ENCODE peak calls at places on chromosomes 13 and 19, in eight cellular contexts. One of them, this sample, is unnamed. For H3K27me3 and H3K4me1, the result is how much of the 10 kb centered on the place peaks cover.

GRCh38 chr13:89514534-89515312 is 1832.8 kb upstream of the MIR17HG start:
- DNase-seq in small intestine: no peak
- DNase-seq in lung: no peak
- DNase-seq in CD4-positive, CD25-positive, alpha-beta regulatory T cell: no peak
- DNase-seq in heart right ventricle: no peak
- DNase-seq in CD4-positive, alpha-beta memory T cell: no peak
- DNase-seq in ascending aorta: no peak
- DNase-seq in pancreas: no peak
- DNase-seq in this sample: peak

GRCh38 chr13:101514695-101515275 is 62.3 kb downstream of the ITGBL1 start:
- DNase-seq in CD4-positive, alpha-beta memory T cell: no peak
- DNase-seq in small intestine: peak
- DNase-seq in ascending aorta: no peak
- DNase-seq in lung: no peak
- DNase-seq in CD4-positive, CD25-positive, alpha-beta regulatory T cell: peak
- DNase-seq in heart right ventricle: no peak
- DNase-seq in pancreas: no peak
- DNase-seq in this sample: peak

GRCh38 chr19:583968-584239 is 5.8 kb upstream of the HCN2 start:
- DNase-seq in lung: no peak
- DNase-seq in CD4-positive, CD25-positive, alpha-beta regulatory T cell: no peak
- DNase-seq in pancreas: no peak
- DNase-seq in small intestine: no peak
- DNase-seq in heart right ventricle: no peak
- DNase-seq in CD4-positive, alpha-beta memory T cell: no peak
- DNase-seq in ascending aorta: no peak
- DNase-seq in this sample: no peak

GRCh38 chr13:30656178-30656577 is 38.5 kb downstream of the USPL1 start:
- DNase-seq in lung: no peak
- DNase-seq in CD4-positive, alpha-beta memory T cell: no peak
- DNase-seq in pancreas: no peak
- DNase-seq in heart right ventricle: no peak
- DNase-seq in small intestine: no peak
- DNase-seq in ascending aorta: no peak
- DNase-seq in CD4-positive, CD25-positive, alpha-beta regulatory T cell: no peak
- DNase-seq in this sample: no peak

GRCh38 chr13:113460599-113460998 is 7.3 kb upstream of the ADPRHL1 start:
- DNase-seq in small intestine: no peak
- DNase-seq in ascending aorta: no peak
- DNase-seq in CD4-positive, CD25-positive, alpha-beta regulatory T cell: no peak
- DNase-seq in CD4-positive, alpha-beta memory T cell: no peak
- DNase-seq in pancreas: peak
- DNase-seq in heart right ventricle: no peak
- DNase-seq in lung: no peak
- DNase-seq in this sample: no peak

GRCh38 chr19:17264641-17264979 is at the start of gene USHBP1:
- DNase-seq in lung: no peak
- DNase-seq in pancreas: no peak
- DNase-seq in small intestine: no peak
- DNase-seq in CD4-positive, alpha-beta memory T cell: no peak
- DNase-seq in heart right ventricle: peak
- DNase-seq in ascending aorta: no peak
- DNase-seq in CD4-positive, CD25-positive, alpha-beta regulatory T cell: no peak
- DNase-seq in this sample: peak

GRCh38 chr13:73803997-73804396 is 330.2 kb downstream of the KLF12 start:
- DNase-seq in CD4-positive, CD25-positive, alpha-beta regulatory T cell: no peak
- DNase-seq in CD4-positive, alpha-beta memory T cell: no peak
- DNase-seq in ascending aorta: no peak
- DNase-seq in small intestine: peak
- DNase-seq in lung: no peak
- DNase-seq in heart right ventricle: no peak
- DNase-seq in pancreas: no peak
- DNase-seq in this sample: no peak

GRCh38 chr19:472005-472858 is 11.4 kb upstream of the SHC2 start:
- DNase-seq in lung: no peak
- DNase-seq in small intestine: no peak
- DNase-seq in CD4-positive, CD25-positive, alpha-beta regulatory T cell: no peak
- DNase-seq in CD4-positive, alpha-beta memory T cell: no peak
- DNase-seq in pancreas: no peak
- DNase-seq in heart right ventricle: no peak
- DNase-seq in ascending aorta: no peak
- DNase-seq in this sample: no peak

GRCh38 chr13:43195551-43195950 is 172.2 kb downstream of the DNAJC15 start:
- DNase-seq in ascending aorta: no peak
- DNase-seq in pancreas: no peak
- DNase-seq in small intestine: no peak
- DNase-seq in CD4-positive, CD25-positive, alpha-beta regulatory T cell: no peak
- DNase-seq in CD4-positive, alpha-beta memory T cell: no peak
- DNase-seq in lung: no peak
- DNase-seq in heart right ventricle: no peak
- DNase-seq in this sample: no peak

GRCh38 chr13:32425158-32425557 is 2.8 kb downstream of the N4BP2L1 start:
- DNase-seq in CD4-positive, CD25-positive, alpha-beta regulatory T cell: no peak
- DNase-seq in lung: no peak
- DNase-seq in ascending aorta: no peak
- DNase-seq in pancreas: no peak
- DNase-seq in CD4-positive, alpha-beta memory T cell: no peak
- DNase-seq in heart right ventricle: no peak
- DNase-seq in small intestine: no peak
- DNase-seq in this sample: no peak

GRCh38 chr13:74226791-74227475 is 92.7 kb upstream of the KLF12 start:
- DNase-seq in small intestine: no peak
- DNase-seq in lung: no peak
- DNase-seq in CD4-positive, CD25-positive, alpha-beta regulatory T cell: no peak
- DNase-seq in ascending aorta: no peak
- DNase-seq in CD4-positive, alpha-beta memory T cell: no peak
- DNase-seq in pancreas: no peak
- DNase-seq in heart right ventricle: no peak
- DNase-seq in this sample: no peak

GRCh38 chr19:5436101-5436947 is 18.9 kb upstream of the ZNRF4 start:
- DNase-seq in lung: no peak
- DNase-seq in CD4-positive, CD25-positive, alpha-beta regulatory T cell: no peak
- DNase-seq in ascending aorta: no peak
- DNase-seq in pancreas: no peak
- DNase-seq in CD4-positive, alpha-beta memory T cell: no peak
- DNase-seq in small intestine: no peak
- DNase-seq in heart right ventricle: no peak
- DNase-seq in this sample: no peak

GRCh38 chr19:7236153-7236552 is 58.1 kb downstream of the INSR start:
- DNase-seq in heart right ventricle: no peak
- DNase-seq in CD4-positive, alpha-beta memory T cell: no peak
- DNase-seq in lung: no peak
- DNase-seq in CD4-positive, CD25-positive, alpha-beta regulatory T cell: no peak
- DNase-seq in small intestine: no peak
- DNase-seq in ascending aorta: no peak
- DNase-seq in pancreas: no peak
- DNase-seq in this sample: no peak

GRCh38 chr13:43397110-43397509 is 373.7 kb downstream of the DNAJC15 start:
- DNase-seq in CD4-positive, CD25-positive, alpha-beta regulatory T cell: no peak
- DNase-seq in heart right ventricle: no peak
- DNase-seq in ascending aorta: no peak
- DNase-seq in pancreas: no peak
- DNase-seq in small intestine: no peak
- DNase-seq in CD4-positive, alpha-beta memory T cell: no peak
- DNase-seq in lung: no peak
- DNase-seq in this sample: no peak

GRCh38 chr19:4583961-4584669 is 24.6 kb upstream of the SEMA6B start:
- DNase-seq in CD4-positive, alpha-beta memory T cell: no peak
- DNase-seq in heart right ventricle: no peak
- DNase-seq in lung: no peak
- DNase-seq in pancreas: no peak
- DNase-seq in ascending aorta: no peak
- DNase-seq in small intestine: no peak
- DNase-seq in CD4-positive, CD25-positive, alpha-beta regulatory T cell: no peak
- DNase-seq in this sample: no peak

GRCh38 chr19:47573076-47574026 is at the start of gene ZNF541:
- DNase-seq in ascending aorta: peak
- DNase-seq in pancreas: peak
- DNase-seq in CD4-positive, alpha-beta memory T cell: peak
- DNase-seq in CD4-positive, CD25-positive, alpha-beta regulatory T cell: peak
- DNase-seq in small intestine: peak
- DNase-seq in lung: peak
- DNase-seq in heart right ventricle: peak
- DNase-seq in this sample: no peak

GRCh38 chr19:29851769-29852521 is 40.2 kb downstream of the CCNE1 start:
- DNase-seq in heart right ventricle: no peak
- DNase-seq in CD4-positive, CD25-positive, alpha-beta regulatory T cell: no peak
- DNase-seq in ascending aorta: no peak
- DNase-seq in pancreas: no peak
- DNase-seq in small intestine: no peak
- DNase-seq in CD4-positive, alpha-beta memory T cell: no peak
- DNase-seq in lung: no peak
- DNase-seq in this sample: no peak

GRCh38 chr19:29845576-29846176 is 33.9 kb downstream of the CCNE1 start:
- DNase-seq in small intestine: peak
- DNase-seq in CD4-positive, CD25-positive, alpha-beta regulatory T cell: no peak
- DNase-seq in CD4-positive, alpha-beta memory T cell: peak
- DNase-seq in ascending aorta: no peak
- DNase-seq in pancreas: no peak
- DNase-seq in lung: no peak
- DNase-seq in heart right ventricle: no peak
- DNase-seq in this sample: no peak

GRCh38 chr19:29850482-29850881 is 38.7 kb downstream of the CCNE1 start:
- DNase-seq in CD4-positive, alpha-beta memory T cell: no peak
- DNase-seq in pancreas: no peak
- DNase-seq in small intestine: no peak
- DNase-seq in heart right ventricle: no peak
- DNase-seq in CD4-positive, CD25-positive, alpha-beta regulatory T cell: no peak
- DNase-seq in lung: no peak
- DNase-seq in ascending aorta: no peak
- DNase-seq in this sample: no peak

GRCh38 chr19:29844891-29845575 is 33.2 kb downstream of the CCNE1 start:
- DNase-seq in heart right ventricle: peak
- DNase-seq in lung: peak
- DNase-seq in small intestine: peak
- DNase-seq in pancreas: peak
- DNase-seq in CD4-positive, alpha-beta memory T cell: peak
- DNase-seq in CD4-positive, CD25-positive, alpha-beta regulatory T cell: peak
- DNase-seq in ascending aorta: peak
- DNase-seq in this sample: peak

GRCh38 chr19:29849234-29849633 is 37.4 kb downstream of the CCNE1 start:
- DNase-seq in CD4-positive, CD25-positive, alpha-beta regulatory T cell: no peak
- DNase-seq in lung: no peak
- DNase-seq in small intestine: no peak
- DNase-seq in pancreas: no peak
- DNase-seq in ascending aorta: no peak
- DNase-seq in heart right ventricle: no peak
- DNase-seq in CD4-positive, alpha-beta memory T cell: no peak
- DNase-seq in this sample: no peak
- H3K27me3 ChIP-seq in CD4-positive, CD25-positive, alpha-beta regulatory T cell: under half
- H3K27me3 ChIP-seq in lung: under half
- H3K27me3 ChIP-seq in small intestine: under half
- H3K27me3 ChIP-seq in pancreas: under half
- H3K27me3 ChIP-seq in ascending aorta: under half
- H3K27me3 ChIP-seq in heart right ventricle: under half
- H3K27me3 ChIP-seq in CD4-positive, alpha-beta memory T cell: under half
- H3K27me3 ChIP-seq in this sample: under half

DNA sequence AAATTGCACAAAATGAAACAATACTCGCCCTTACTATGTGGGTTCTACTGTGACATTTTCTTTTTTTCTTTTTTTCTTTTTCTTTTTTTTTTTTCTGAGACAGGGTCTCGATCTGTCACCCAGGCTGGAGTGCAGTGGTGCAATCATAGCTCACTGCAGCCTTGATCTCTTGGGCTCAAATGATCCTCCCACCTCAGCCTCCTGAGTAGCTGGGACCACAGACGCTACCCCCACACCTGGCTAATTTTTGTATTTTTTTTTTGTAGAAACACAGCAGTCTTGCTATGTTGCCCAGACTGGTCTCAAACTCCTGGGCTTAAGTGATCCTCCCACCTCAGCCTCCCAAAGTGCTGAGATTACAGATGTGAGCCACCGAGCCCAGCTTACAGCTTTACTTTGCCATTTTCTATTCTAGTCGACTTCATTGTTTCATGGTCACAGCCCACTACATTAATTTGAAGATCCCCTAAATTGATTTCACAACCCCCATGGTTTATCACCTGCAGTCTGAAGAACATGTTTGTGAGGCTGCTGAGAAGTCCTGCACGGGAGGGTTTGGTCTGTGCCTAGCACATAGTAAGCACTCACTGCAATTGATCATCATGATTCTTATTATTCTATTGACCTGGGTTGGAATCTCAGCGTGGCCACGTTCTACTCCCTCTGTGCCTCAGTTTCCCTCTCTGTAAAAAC is 3.8 kb downstream of the BCL3 start:
- DNase-seq in lung: no peak
- DNase-seq in CD4-positive, CD25-positive, alpha-beta regulatory T cell: peak
- DNase-seq in heart right ventricle: no peak
- DNase-seq in CD4-positive, alpha-beta memory T cell: no peak
- DNase-seq in small intestine: no peak
- DNase-seq in pancreas: no peak
- DNase-seq in ascending aorta: no peak
- DNase-seq in this sample: no peak
- H3K4me1 ChIP-seq in lung: under half
- H3K4me1 ChIP-seq in CD4-positive, CD25-positive, alpha-beta regulatory T cell: half or more
- H3K4me1 ChIP-seq in heart right ventricle: half or more
- H3K4me1 ChIP-seq in CD4-positive, alpha-beta memory T cell: half or more
- H3K4me1 ChIP-seq in small intestine: under half
- H3K4me1 ChIP-seq in pancreas: under half
- H3K4me1 ChIP-seq in ascending aorta: under half
- H3K4me1 ChIP-seq in this sample: half or more

DNA sequence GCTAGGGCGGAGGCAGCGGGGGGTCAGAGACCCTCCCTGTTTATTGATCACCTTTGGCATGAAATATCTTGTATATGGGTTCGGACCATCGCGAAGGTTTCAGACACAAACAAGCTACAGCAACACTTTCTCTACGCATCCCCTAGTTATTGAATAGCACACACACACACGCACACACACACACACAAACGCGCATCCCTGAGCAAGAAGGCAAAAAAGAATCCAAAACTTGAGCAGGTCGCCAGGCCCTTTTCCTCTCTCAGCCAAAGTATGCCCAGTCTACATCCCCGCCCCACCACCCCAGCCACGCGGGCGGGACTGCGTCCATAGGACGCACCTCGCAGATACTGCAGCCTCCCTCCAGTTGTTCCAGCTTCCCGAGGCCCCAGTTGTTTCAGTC is 16.0 kb downstream of the POU4F1 start:
- DNase-seq in heart right ventricle: no peak
- DNase-seq in ascending aorta: no peak
- DNase-seq in CD4-positive, alpha-beta memory T cell: no peak
- DNase-seq in CD4-positive, CD25-positive, alpha-beta regulatory T cell: no peak
- DNase-seq in small intestine: no peak
- DNase-seq in lung: no peak
- DNase-seq in pancreas: no peak
- DNase-seq in this sample: no peak
- H3K27me3 ChIP-seq in heart right ventricle: half or more
- H3K27me3 ChIP-seq in ascending aorta: under half
- H3K27me3 ChIP-seq in CD4-positive, alpha-beta memory T cell: under half
- H3K27me3 ChIP-seq in CD4-positive, CD25-positive, alpha-beta regulatory T cell: half or more
- H3K27me3 ChIP-seq in small intestine: under half
- H3K27me3 ChIP-seq in lung: under half
- H3K27me3 ChIP-seq in pancreas: under half
- H3K27me3 ChIP-seq in this sample: under half

DNA sequence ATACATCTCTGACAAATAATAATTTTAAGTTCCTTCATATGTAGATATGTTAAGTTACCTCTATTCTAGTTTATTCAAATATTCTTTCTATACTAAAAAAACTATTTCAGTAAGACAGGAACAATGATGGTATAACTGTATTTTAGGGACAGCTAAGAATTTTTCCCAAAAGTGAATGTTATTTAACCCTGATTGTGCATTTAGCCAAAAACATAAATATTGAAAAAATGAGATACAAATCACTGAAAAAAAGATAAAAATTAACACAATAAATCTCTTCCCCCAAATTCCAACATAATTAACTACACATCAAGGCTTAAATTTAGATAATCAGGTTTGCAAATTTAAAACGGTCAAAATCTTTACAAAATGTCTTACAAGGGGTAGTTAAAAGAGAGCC is 58.1 kb downstream of the KCNRG start:
- DNase-seq in pancreas: no peak
- DNase-seq in heart right ventricle: no peak
- DNase-seq in CD4-positive, alpha-beta memory T cell: no peak
- DNase-seq in CD4-positive, CD25-positive, alpha-beta regulatory T cell: no peak
- DNase-seq in ascending aorta: no peak
- DNase-seq in small intestine: no peak
- DNase-seq in lung: no peak
- DNase-seq in this sample: no peak
- H3K4me1 ChIP-seq in pancreas: under half
- H3K4me1 ChIP-seq in heart right ventricle: half or more
- H3K4me1 ChIP-seq in CD4-positive, alpha-beta memory T cell: half or more
- H3K4me1 ChIP-seq in CD4-positive, CD25-positive, alpha-beta regulatory T cell: half or more
- H3K4me1 ChIP-seq in ascending aorta: under half
- H3K4me1 ChIP-seq in small intestine: under half
- H3K4me1 ChIP-seq in lung: under half
- H3K4me1 ChIP-seq in this sample: under half

This sample was measured in PC-9.